ENCODE peak calls at places on chromosomes 12 and 14, in four cellular contexts. C, J, Y and T are unnamed samples. For H3K27me3, the result is how much of the 10 kb centered on the place peaks cover.

GRCh38 chr12:45469902-45470301 is 254.0 kb downstream of the ANO6 start:
- DNase-seq in J (no peak), Y (no peak), C (no peak), T (no peak)

GRCh38 chr12:4133029-4133428 is 140.5 kb upstream of the CCND2 start:
- DNase-seq in C (no peak), Y (no peak), J (no peak), T (no peak)

GRCh38 chr12:2417761-2418160 is 365.0 kb downstream of the CACNA1C start:
- DNase-seq in C (no peak), Y (no peak), J (no peak), T (no peak)

GRCh38 chr14:95530461-95531170 is 4.2 kb upstream of the GLRX5 start:
- DNase-seq in C (no peak), Y (peak), J (no peak), T (no peak)

GRCh38 chr12:78559441-78559840 is 305.1 kb upstream of the SYT1 start:
- DNase-seq in Y (no peak), C (no peak), J (no peak), T (no peak)

GRCh38 chr12:121795029-121795977 is 1.8 kb upstream of the RHOF start:
- DNase-seq in J (peak), C (peak), Y (peak), T (peak)

GRCh38 chr14:73743431-73743931 is 29.3 kb upstream of the PNMA1 start:
- DNase-seq in J (no peak), Y (no peak), C (no peak), T (no peak)

GRCh38 chr14:64979336-64980074 is 7.2 kb upstream of the FNTB start:
- DNase-seq in C (no peak), J (no peak), Y (peak), T (no peak)

GRCh38 chr12:4486049-4486699 is 40.6 kb upstream of the FGF6 start:
- DNase-seq in Y (no peak), C (no peak), J (no peak), T (no peak)

GRCh38 chr14:84090837-84091236 is 1439.1 kb upstream of the FLRT2 start:
- DNase-seq in C (no peak), J (no peak), Y (no peak), T (no peak)

GRCh38 chr12:48980953-48981756 is 3.0 kb downstream of the WNT1 start:
- DNase-seq in J (no peak), C (no peak), Y (peak), T (no peak)

GRCh38 chr14:23529016-23529740 is 22.4 kb downstream of the ZFHX2 start:
- DNase-seq in Y (no peak), J (no peak), C (no peak), T (no peak)

GRCh38 chr12:90621927-90622326 is 333.0 kb downstream of the CCER1 start:
- DNase-seq in C (no peak), Y (no peak), J (no peak), T (no peak)

GRCh38 chr12:76666272-76666845 is 97.6 kb upstream of the ZDHHC17 start:
- DNase-seq in C (no peak), J (no peak), Y (no peak), T (no peak)

GRCh38 chr12:49847161-49847560 is 4.3 kb upstream of the BCDIN3D start:
- DNase-seq in C (no peak), J (no peak), Y (no peak), T (no peak)

GRCh38 chr12:109065154-109065852 is 12.9 kb downstream of the USP30 start:
- DNase-seq in Y (peak), C (no peak), J (no peak), T (no peak)

GRCh38 chr14:76175942-76176341 is 24.2 kb downstream of the GPATCH2L start:
- DNase-seq in Y (no peak), C (no peak), J (no peak), T (no peak)

GRCh38 chr14:99194136-99194535 is 77.9 kb downstream of the BCL11B start:
- DNase-seq in J (no peak), C (no peak), Y (no peak), T (no peak)

GRCh38 chr12:57129311-57130288 is 1.3 kb downstream of the LRP1 start:
- DNase-seq in Y (no peak), C (no peak), J (no peak), T (no peak)

GRCh38 chr14:94158239-94158888 is 15.8 kb upstream of the PPP4R4 start:
- DNase-seq in Y (no peak), C (no peak), J (no peak), T (no peak)

GRCh38 chr12:85872497-85873091 is 1.5 kb upstream of the NTS start:
- DNase-seq in Y (peak), J (no peak), C (peak), T (peak)

GRCh38 chr12:75692883-75693282 is 181.5 kb upstream of the KRR1 start:
- DNase-seq in C (no peak), Y (no peak), J (no peak), T (no peak)

GRCh38 chr14:52455291-52456088 is 96.8 kb downstream of the TXNDC16 start:
- DNase-seq in C (no peak), J (no peak), Y (no peak), T (no peak)

GRCh38 chr14:100856056-100856950 is 30.4 kb downstream of the MEG3 start:
- DNase-seq in C (no peak), Y (no peak), J (no peak), T (no peak)

GRCh38 chr14:28911521-28911920 is 144.9 kb downstream of the FOXG1 start:
- DNase-seq in J (no peak), C (no peak), Y (no peak), T (no peak)

DNA sequence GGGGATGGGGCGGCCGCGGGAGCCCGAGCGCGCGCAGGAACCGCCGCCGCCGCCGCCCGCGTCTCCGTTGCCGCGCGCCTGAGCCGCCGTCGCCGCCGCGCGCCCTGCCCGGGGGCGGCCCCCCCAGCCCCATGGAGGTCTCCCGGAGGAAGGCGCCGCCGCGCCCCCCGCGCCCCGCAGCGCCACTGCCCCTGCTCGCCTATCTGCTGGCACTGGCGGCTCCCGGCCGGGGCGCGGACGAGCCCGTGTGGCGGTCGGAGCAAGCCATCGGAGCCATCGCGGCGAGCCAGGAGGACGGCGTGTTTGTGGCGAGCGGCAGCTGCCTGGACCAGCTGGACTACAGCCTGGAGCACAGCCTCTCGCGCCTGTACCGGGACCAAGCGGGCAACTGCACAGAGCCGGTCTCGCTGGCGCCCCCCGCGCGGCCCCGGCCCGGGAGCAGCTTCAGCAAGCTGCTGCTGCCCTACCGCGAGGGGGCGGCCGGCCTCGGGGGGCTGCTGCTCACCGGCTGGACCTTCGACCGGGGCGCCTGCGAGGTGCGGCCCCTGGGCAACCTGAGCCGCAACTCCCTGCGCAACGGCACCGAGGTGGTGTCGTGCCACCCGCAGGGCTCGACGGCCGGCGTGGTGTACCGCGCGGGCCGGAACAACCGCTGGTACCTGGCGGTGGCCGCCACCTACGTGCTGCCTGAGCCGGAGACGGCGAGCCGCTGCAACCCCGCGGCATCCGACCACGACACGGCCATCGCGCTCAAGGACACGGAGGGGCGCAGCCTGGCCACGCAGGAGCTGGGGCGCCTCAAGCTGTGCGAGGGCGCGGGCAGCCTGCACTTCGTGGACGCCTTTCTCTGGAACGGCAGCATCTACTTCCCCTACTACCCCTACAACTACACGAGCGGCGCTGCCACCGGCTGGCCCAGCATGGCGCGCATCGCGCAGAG is 734 bp downstream of the PLXNC1 start:
- DNase-seq in Y (peak), C (peak), J (no peak), T (no peak)
- H3K27me3 ChIP-seq in Y (under half), C (under half), J (under half), T (under half)

GRCh38 chr12:52225752-52226151 is 7.3 kb upstream of the KRT7 start:
- DNase-seq in J (no peak), Y (no peak), C (no peak), T (no peak)
- H3K27me3 ChIP-seq in J (under half), Y (under half), C (under half), T (under half)

DNA sequence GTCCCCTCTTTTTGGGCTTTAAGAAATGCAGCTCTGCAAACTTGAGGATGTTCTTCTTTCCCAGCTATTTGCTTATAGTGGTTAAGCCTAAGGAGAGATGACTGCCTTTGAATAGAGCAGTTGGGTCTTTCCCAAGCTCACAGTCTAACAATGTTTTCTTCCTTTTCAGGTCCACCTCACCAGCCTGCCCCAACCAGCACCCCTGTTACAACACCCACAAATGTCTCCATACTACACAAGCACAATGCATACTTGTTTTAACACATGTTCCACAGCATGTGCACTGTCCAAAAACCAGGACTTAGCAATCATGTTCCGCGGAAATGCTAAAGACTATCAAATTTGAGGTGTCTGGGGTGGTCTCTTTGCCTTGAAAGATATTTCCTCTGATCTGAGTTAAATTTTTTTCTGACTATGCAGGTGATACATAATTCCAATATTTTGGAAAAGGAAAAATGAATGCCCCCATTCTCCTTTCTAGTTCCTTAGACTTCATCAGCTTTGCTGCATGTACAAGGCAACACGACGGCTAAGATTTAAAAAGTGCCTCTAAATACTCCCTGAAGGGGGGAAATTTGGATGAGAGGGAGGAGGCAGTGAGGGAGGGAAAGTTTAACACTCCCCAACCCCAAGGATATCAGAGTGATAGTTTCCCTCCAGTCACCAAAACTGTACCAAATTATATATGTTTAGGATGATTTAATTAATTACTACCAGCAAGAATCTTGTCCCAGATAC is 6.6 kb upstream of the HOXC13 start:
- DNase-seq in Y (no peak), C (no peak), J (no peak), T (no peak)
- H3K27me3 ChIP-seq in Y (under half), C (half or more), J (half or more), T (under half)

DNA sequence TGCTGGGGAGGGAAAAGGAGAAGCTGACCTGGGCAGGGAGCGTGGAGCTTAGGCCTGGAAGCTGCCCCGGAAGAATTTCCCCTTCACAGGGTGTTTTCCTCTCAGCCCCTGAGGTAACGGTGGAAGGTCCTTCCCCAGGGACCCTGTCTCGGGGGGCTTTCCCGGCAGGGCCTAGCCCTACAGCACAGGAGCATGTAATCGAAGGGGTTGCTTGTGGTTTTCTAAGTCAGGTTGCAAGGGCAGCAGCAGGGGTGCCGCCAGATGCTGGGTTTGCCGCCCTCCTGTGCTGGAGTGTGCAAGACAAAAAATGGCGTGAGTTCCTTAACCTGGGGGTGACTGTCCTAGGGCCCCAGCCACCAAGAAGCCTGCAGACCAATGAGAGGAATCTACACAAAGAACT is 1.6 kb upstream of the KRT74 start:
- DNase-seq in J (no peak), Y (no peak), C (no peak), T (no peak)
- H3K27me3 ChIP-seq in J (under half), Y (under half), C (under half), T (under half)

GRCh38 chr12:117097159-117097558 is 2.1 kb downstream of the TESC start:
- DNase-seq in C (no peak), Y (no peak), J (no peak), T (no peak)
- H3K27me3 ChIP-seq in C (half or more), Y (under half), J (half or more), T (under half)